ENCODE peak calls at places on chromosomes 13 and 19, in eight cellular contexts. U is mesendoderm; S is effector memory CD4-positive, alpha-beta T cell; V is ovary; I is mesenchymal stem cell; X is tibial artery; C is psoas muscle; K is breast epithelium. J is an unnamed sample. For H3K36me3, the result is how much of the 10 kb centered on the place peaks cover.

GRCh38 chr19:29766100-29766499 is 45.7 kb upstream of the CCNE1 start:
- DNase-seq in U (no peak), S (no peak), V (no peak), I (no peak), X (no peak), C (no peak), K (no peak), J (no peak)

GRCh38 chr19:5943623-5944022 is 29.6 kb downstream of the CAPS start:
- DNase-seq in U (no peak), S (no peak), V (no peak), I (peak), X (no peak), C (no peak), K (no peak), J (no peak)

GRCh38 chr19:29887498-29887897 is 54.5 kb upstream of the URI1 start:
- DNase-seq in U (no peak), S (no peak), V (peak), I (no peak), X (no peak), C (no peak), K (no peak), J (no peak)

GRCh38 chr13:100827489-100828000 is 152.9 kb upstream of the TMTC4 start:
- DNase-seq in U (no peak), S (no peak), V (no peak), I (no peak), X (no peak), C (no peak), K (no peak), J (no peak)

GRCh38 chr13:23506821-23507210 is 63.4 kb upstream of the TNFRSF19 start:
- DNase-seq in U (no peak), S (no peak), V (no peak), I (peak), X (no peak), C (no peak), K (no peak), J (no peak)

GRCh38 chr19:31570718-31571117 is 221.5 kb upstream of the TSHZ3 start:
- DNase-seq in U (no peak), S (no peak), V (no peak), I (no peak), X (peak), C (no peak), K (no peak), J (no peak)

GRCh38 chr13:22114630-22115311 is 443.9 kb downstream of the FGF9 start:
- DNase-seq in U (no peak), S (no peak), V (no peak), I (peak), X (no peak), C (no peak), K (no peak), J (peak)

GRCh38 chr19:2976609-2977000 is 759 bp upstream of the TLE6 start:
- DNase-seq in U (peak), S (no peak), V (no peak), I (peak), X (no peak), C (no peak), K (no peak), J (no peak)

GRCh38 chr19:5292843-5293606 is 47.6 kb downstream of the PTPRS start:
- DNase-seq in U (peak), S (no peak), V (peak), I (peak), X (peak), C (peak), K (peak), J (peak)

GRCh38 chr19:43749152-43749551 is 5.6 kb downstream of the SMG9 start:
- DNase-seq in U (no peak), S (no peak), V (no peak), I (no peak), X (no peak), C (no peak), K (no peak), J (no peak)

GRCh38 chr13:108095036-108095435 is 120.3 kb downstream of the LIG4 start:
- DNase-seq in U (no peak), S (no peak), V (no peak), I (no peak), X (no peak), C (no peak), K (no peak), J (no peak)

GRCh38 chr13:20128459-20128927 is 32.4 kb downstream of the GJA3 start:
- DNase-seq in U (no peak), S (no peak), V (peak), I (no peak), X (no peak), C (no peak), K (no peak), J (no peak)

GRCh38 chr13:74250738-74251190 is 116.6 kb upstream of the KLF12 start:
- DNase-seq in U (no peak), S (no peak), V (no peak), I (peak), X (no peak), C (no peak), K (no peak), J (no peak)

GRCh38 chr19:34662919-34663318 is 14.0 kb downstream of the SCGB2B2 start:
- DNase-seq in U (peak), S (no peak), V (no peak), I (no peak), X (no peak), C (no peak), K (no peak), J (no peak)

GRCh38 chr13:75469087-75469486 is 12.9 kb downstream of the TBC1D4 start:
- DNase-seq in U (peak), S (no peak), V (no peak), I (no peak), X (no peak), C (no peak), K (no peak), J (no peak)

GRCh38 chr13:40336228-40337221 is 329.9 kb downstream of the FOXO1 start:
- DNase-seq in U (no peak), S (no peak), V (no peak), I (no peak), X (no peak), C (no peak), K (peak), J (no peak)

GRCh38 chr13:106361621-106362020 is 173.8 kb downstream of the EFNB2 start:
- DNase-seq in U (no peak), S (no peak), V (no peak), I (no peak), X (no peak), C (no peak), K (no peak), J (no peak)

GRCh38 chr13:52723181-52723580 is 16.4 kb downstream of the CNMD start:
- DNase-seq in U (no peak), S (no peak), V (no peak), I (no peak), X (no peak), C (no peak), K (no peak), J (no peak)

GRCh38 chr19:10855879-10856522 is 7.8 kb downstream of the C19orf38 start:
- DNase-seq in U (peak), S (no peak), V (no peak), I (no peak), X (no peak), C (no peak), K (no peak), J (no peak)

GRCh38 chr13:94272038-94272437 is 207.4 kb downstream of the DCT start:
- DNase-seq in U (no peak), S (no peak), V (no peak), I (no peak), X (no peak), C (no peak), K (no peak), J (no peak)

GRCh38 chr19:38838208-38838985 is 6.8 kb upstream of the ECH1 start:
- DNase-seq in U (peak), S (no peak), V (no peak), I (no peak), X (no peak), C (peak), K (peak), J (no peak)

GRCh38 chr19:35513231-35513974 is at the start of gene DMKN:
- DNase-seq in U (peak), S (no peak), V (no peak), I (peak), X (no peak), C (no peak), K (no peak), J (no peak)

GRCh38 chr13:77595166-77595810 is 59.8 kb downstream of the SCEL start:
- DNase-seq in U (peak), S (no peak), V (no peak), I (no peak), X (no peak), C (no peak), K (no peak), J (no peak)

GRCh38 chr19:18456974-18457373 is 19.0 kb upstream of the ISYNA1 start:
- DNase-seq in U (no peak), S (no peak), V (peak), I (no peak), X (peak), C (peak), K (no peak), J (no peak)

GRCh38 chr19:56137405-56137804 is 3.7 kb upstream of the ZNF444 start:
- DNase-seq in U (no peak), S (no peak), V (no peak), I (no peak), X (no peak), C (no peak), K (peak), J (no peak)

GRCh38 chr19:46303702-46304397 is 7.0 kb downstream of the HIF3A start:
- DNase-seq in U (peak), S (peak), V (peak), I (peak), X (peak), C (peak), K (peak), J (no peak)
- H3K27ac ChIP-seq in U (no peak), S (no peak), V (peak), I (no peak), X (peak), C (no peak), K (no peak), J (no peak)

GRCh38 chr13:80452279-80452678 is 111.4 kb upstream of the SPRY2 start:
- DNase-seq in U (no peak), S (no peak), V (no peak), I (no peak), X (no peak), C (no peak), K (no peak), J (no peak)
- H3K36me3 ChIP-seq in U (under half), S (under half), V (under half), I (under half), X (under half), C (under half), K (under half), J (under half)

GRCh38 chr19:4063369-4064072 is 3.2 kb downstream of the ZBTB7A start:
- DNase-seq in U (peak), S (no peak), V (peak), I (no peak), X (no peak), C (peak), K (no peak), J (no peak)

GRCh38 chr19:4061178-4061682 is 5.5 kb downstream of the ZBTB7A start:
- DNase-seq in U (no peak), S (peak), V (peak), I (no peak), X (peak), C (peak), K (peak), J (peak)

GRCh38 chr19:4062576-4063368 is 3.9 kb downstream of the ZBTB7A start:
- DNase-seq in U (no peak), S (no peak), V (peak), I (no peak), X (no peak), C (peak), K (no peak), J (no peak)

GRCh38 chr19:4060621-4061177 is 6.0 kb downstream of the ZBTB7A start:
- DNase-seq in U (no peak), S (no peak), V (no peak), I (no peak), X (no peak), C (no peak), K (no peak), J (no peak)

GRCh38 chr19:4061683-4062575 is 4.8 kb downstream of the ZBTB7A start:
- DNase-seq in U (no peak), S (no peak), V (peak), I (no peak), X (no peak), C (peak), K (peak), J (peak)
- H3K4me3 ChIP-seq in U (no peak), S (no peak), V (peak), I (no peak), X (peak), C (peak), K (peak), J (no peak)

DNA sequence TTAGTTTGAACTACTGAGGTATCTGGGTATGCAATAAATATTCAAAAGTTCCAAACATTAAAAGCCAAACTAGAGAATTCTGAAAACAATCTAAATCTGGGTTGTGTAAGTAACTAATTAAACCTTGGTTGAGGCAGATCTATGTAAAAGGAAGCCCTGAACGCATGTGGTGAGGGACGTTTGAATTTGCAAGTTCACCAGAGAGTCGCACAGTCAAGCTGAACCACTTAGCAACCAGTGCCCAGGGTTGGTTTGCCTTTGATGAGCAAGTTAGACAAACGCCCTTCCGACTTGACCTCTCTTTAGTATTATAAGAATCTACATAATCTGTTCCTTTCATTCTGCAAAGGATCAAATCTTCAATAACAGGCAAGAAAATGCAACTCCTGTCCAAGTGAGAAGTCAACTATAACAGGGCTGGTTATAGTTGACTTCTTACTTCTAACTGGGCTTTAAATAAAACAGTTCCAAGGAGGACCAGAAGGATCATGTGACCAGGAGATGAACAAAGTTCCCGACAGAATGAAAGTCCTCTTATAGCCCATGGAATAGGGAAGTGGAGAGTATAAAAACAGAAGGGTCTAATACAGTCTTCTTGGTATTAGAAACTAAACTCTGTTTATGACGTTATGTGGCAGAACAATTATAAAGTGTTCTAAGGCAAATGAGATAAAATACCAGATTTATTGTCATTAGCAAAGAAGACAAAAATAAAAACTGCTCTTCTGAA is 40.6 kb downstream of the PHF11 start:
- DNase-seq in U (no peak), S (no peak), V (no peak), I (no peak), X (no peak), C (no peak), K (no peak), J (no peak)
- H3K27ac ChIP-seq in U (no peak), S (no peak), V (no peak), I (no peak), X (no peak), C (no peak), K (no peak), J (no peak)

DNA sequence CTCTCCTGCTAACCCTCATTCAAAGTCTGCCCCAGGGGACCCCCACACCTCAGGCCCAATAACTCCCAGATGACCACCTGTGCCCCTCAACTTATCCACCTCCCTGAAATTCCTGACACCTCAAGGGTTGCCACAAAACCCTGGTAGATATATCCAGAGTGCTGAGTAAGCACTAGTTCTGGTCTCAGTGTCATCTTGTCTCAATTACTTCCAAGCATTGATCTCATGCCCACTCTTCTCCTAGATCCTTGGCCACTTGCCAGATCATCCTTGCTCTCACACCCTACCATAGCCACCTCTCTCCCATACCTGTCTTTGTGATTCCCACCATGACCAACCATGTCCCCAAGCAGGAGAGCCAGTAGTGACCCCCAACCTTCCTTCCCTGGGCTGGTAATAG is 2.0 kb downstream of the ZNF416 start:
- DNase-seq in U (no peak), S (no peak), V (no peak), I (no peak), X (no peak), C (no peak), K (no peak), J (no peak)
- H3K36me3 ChIP-seq in U (under half), S (half or more), V (under half), I (half or more), X (half or more), C (half or more), K (under half), J (half or more)